ENCODE peak calls at places on chromosomes 6 and 20, in five cellular contexts. T is adrenal gland; O is activated gamma-delta T cell treated with Interleukin-2 at 50 U/mL for 16 hours; S is effector CD8-positive, alpha-beta T cell; X is renal cortical epithelial cell. K is an unnamed sample.

GRCh38 chr6:11616200-11616611 is 78.7 kb downstream of the TMEM170B start:
- DNase-seq in X (peak), O (no peak), S (no peak), T (no peak), K (no peak)

GRCh38 chr20:64102647-64103354 is 4.6 kb downstream of the NPBWR2 start:
- DNase-seq in X (no peak), O (no peak), S (no peak), T (no peak), K (no peak)

GRCh38 chr6:123994891-123995635 is 191.4 kb downstream of the NKAIN2 start:
- DNase-seq in S (no peak), T (no peak), X (no peak), O (no peak), K (no peak)

GRCh38 chr6:101268541-101268940 is 125.0 kb upstream of the GRIK2 start:
- DNase-seq in S (no peak), X (no peak), O (no peak), T (no peak), K (no peak)

GRCh38 chr6:5249451-5250122 is 11.2 kb downstream of the LYRM4 start:
- DNase-seq in S (no peak), X (no peak), T (no peak), O (no peak), K (no peak)

GRCh38 chr6:47235964-47236760 is 73.5 kb downstream of the TNFRSF21 start:
- DNase-seq in X (no peak), O (no peak), T (no peak), S (no peak), K (no peak)

GRCh38 chr6:72580281-72580940 is 41.5 kb upstream of the KCNQ5 start:
- DNase-seq in T (no peak), S (no peak), O (no peak), X (peak), K (no peak)

GRCh38 chr20:21272679-21273078 is 30.5 kb upstream of the XRN2 start:
- DNase-seq in S (no peak), X (no peak), O (no peak), T (no peak), K (no peak)

GRCh38 chr6:3247255-3248146 is 11.2 kb upstream of the PSMG4 start:
- DNase-seq in X (peak), S (no peak), T (peak), O (no peak), K (no peak)

GRCh38 chr6:157403684-157404051 is 22.7 kb downstream of the ZDHHC14 start:
- DNase-seq in T (no peak), X (no peak), O (no peak), S (no peak), K (no peak)

GRCh38 chr20:63055575-63056235 is 48.9 kb upstream of the BHLHE23 start:
- DNase-seq in T (no peak), O (no peak), S (no peak), X (no peak), K (no peak)

GRCh38 chr6:158819977-158820632 is 937 bp upstream of the EZR start:
- DNase-seq in S (no peak), O (no peak), T (no peak), X (peak), K (no peak)

GRCh38 chr20:62174021-62174804 is 8.6 kb upstream of the MTG2 start:
- DNase-seq in O (no peak), X (no peak), S (no peak), T (no peak), K (no peak)

GRCh38 chr6:17280552-17281090 is 540 bp upstream of the RBM24 start:
- DNase-seq in X (no peak), O (no peak), T (peak), S (no peak), K (peak)